ENCODE peak calls at places on chromosome 5, in four cellular contexts. N is fibroblast of mammary gland; Z is uterus; H is stimulated activated CD8-positive, alpha-beta memory T cell treated with anti-CD3 and anti-CD28 coated beads, Interleukin-15, amount 100 ng/mL, for 4 hours. R is an unnamed sample.

GRCh38 chr5:132215329-132215728 is 12.3 kb downstream of the P4HA2 start:
- DNase-seq in Z (peak), H (no peak), N (peak), R (peak)

GRCh38 chr5:78293856-78294249 is 645 bp downstream of the AP3B1 start:
- DNase-seq in H (no peak), N (no peak), Z (no peak), R (no peak)

GRCh38 chr5:157388148-157388547 is 71.9 kb upstream of the NIPAL4 start:
- DNase-seq in N (no peak), H (no peak), Z (no peak), R (no peak)

GRCh38 chr5:35956429-35956828 is 18.0 kb upstream of the CAPSL start:
- DNase-seq in H (no peak), Z (no peak), N (peak), R (no peak)

GRCh38 chr5:39399135-39400036 is 25.4 kb downstream of the DAB2 start:
- DNase-seq in N (peak), H (no peak), Z (no peak), R (peak)

GRCh38 chr5:68730220-68731010 is 363.4 kb upstream of the SLC30A5 start:
- DNase-seq in Z (peak), H (no peak), N (peak), R (no peak)

GRCh38 chr5:145975361-145976066 is 39.1 kb downstream of the SH3RF2 start:
- DNase-seq in N (peak), H (no peak), Z (no peak), R (peak)

GRCh38 chr5:82388186-82388585 is 110.0 kb upstream of the RPS23 start:
- DNase-seq in N (no peak), H (no peak), Z (no peak), R (no peak)

GRCh38 chr5:79481574-79481973 is 32.4 kb downstream of the HOMER1 start:
- DNase-seq in Z (no peak), N (no peak), H (no peak), R (no peak)